ENCODE peak calls at places on chromosome 20, in ten cellular contexts. N is upper lobe of right lung; R is T-helper 9 cell; U is HTR-8/SVneo; C is NCI-H1436; Y is activated T-helper 1 cell treated with anti-CD3 and anti-CD28 coated beads, Interleukin-12 subunit alpha, Interleukin-12 subunit beta, Interleukin-2, Interleukin-4 antibody, amounts not matched to agents 30 ng/mL and 10 ng/mL and 1 ng/mL, durations not matched to agents 14 hours and 24 hours and 36 hours; O is AG09319; P is AG10803; E is cerebellum; D is Panc1. J is an unnamed sample.

GRCh38 chr20:45949542-45950329 is 15.3 kb downstream of the PCIF1 start:
- DNase-seq in U (no peak), C (no peak), P (no peak), O (no peak), Y (no peak), N (no peak), R (no peak), E (peak; percentile 36), D (no peak), J (no peak)

GRCh38 chr20:20859510-20859909 is 147.1 kb upstream of the RALGAPA2 start:
- DNase-seq in D (no peak), R (no peak), E (no peak), N (no peak), O (no peak), U (no peak), Y (no peak), C (no peak), P (no peak), J (no peak)

GRCh38 chr20:52473171-52473570 is 281.6 kb upstream of the ZFP64 start:
- DNase-seq in E (no peak), Y (no peak), P (no peak), O (no peak), R (no peak), U (no peak), N (no peak), C (no peak), D (no peak), J (no peak)

GRCh38 chr20:62352402-62353288 is 14.5 kb downstream of the LAMA5 start:
- DNase-seq in Y (no peak), E (peak; percentile 93), O (no peak), U (no peak), R (no peak), C (no peak), N (no peak), D (no peak), P (no peak), J (no peak)

GRCh38 chr20:50244352-50245149 is 53.9 kb downstream of the CEBPB start:
- DNase-seq in U (no peak), E (no peak), O (no peak), Y (no peak), N (no peak), P (no peak), D (no peak), R (no peak), C (no peak), J (no peak)

GRCh38 chr20:48679603-48680002 is 148.2 kb downstream of the PREX1 start:
- DNase-seq in E (no peak), O (no peak), R (no peak), N (no peak), D (no peak), P (no peak), C (no peak), Y (no peak), U (no peak), J (no peak)

GRCh38 chr20:33859157-33859695 is 48.1 kb downstream of the CHMP4B start:
- DNase-seq in E (no peak), Y (peak; percentile 38), C (no peak), U (no peak), O (no peak), N (no peak), R (peak; percentile 15), D (peak; percentile 24), P (no peak), J (peak; percentile 72)

GRCh38 chr20:54668271-54669053 is 193.1 kb downstream of the DOK5 start:
- DNase-seq in U (no peak), Y (no peak), C (no peak), N (no peak), E (no peak), O (no peak), R (no peak), P (peak; percentile 8), D (no peak), J (no peak)

GRCh38 chr20:38143646-38144554 is 21.2 kb downstream of the TGM2 start:
- DNase-seq in D (no peak), N (no peak), Y (no peak), O (peak; percentile 32), U (peak; percentile 81), P (peak; percentile 80), C (no peak), R (no peak), E (no peak), J (no peak)

GRCh38 chr20:2283706-2284423 is 11.9 kb upstream of the TGM3 start:
- DNase-seq in R (no peak), D (no peak), C (no peak), U (no peak), Y (no peak), N (no peak), O (no peak), E (no peak), P (no peak), J (no peak)

GRCh38 chr20:62143976-62144825 is 632 bp downstream of the SS18L1 start:
- DNase-seq in E (no peak), U (peak; percentile 87), N (peak; percentile 86), O (no peak), R (peak; percentile 11), D (no peak), Y (peak; percentile 53), P (peak; percentile 69), C (peak; percentile 36), J (no peak)

GRCh38 chr20:62887147-62887859 is 25.7 kb upstream of the TCFL5 start:
- DNase-seq in O (peak; percentile 32), U (peak; percentile 78), E (no peak), D (no peak), C (peak; percentile 30), Y (no peak), P (peak; percentile 83), R (no peak), N (no peak), J (no peak)

GRCh38 chr20:15703171-15703911 is 869.9 kb downstream of the KIF16B start:
- DNase-seq in R (no peak), Y (no peak), O (no peak), P (no peak), N (no peak), C (no peak), U (no peak), D (peak; percentile 87), E (no peak), J (peak; percentile 34)

GRCh38 chr20:47102629-47103028 is 208.0 kb downstream of the EYA2 start:
- DNase-seq in N (no peak), R (no peak), P (peak; percentile 38), E (no peak), O (no peak), Y (no peak), U (no peak), C (no peak), D (no peak), J (no peak)

GRCh38 chr20:50596694-50597021 is 86.5 kb downstream of the PTPN1 start:
- DNase-seq in C (no peak), P (no peak), N (no peak), R (no peak), Y (no peak), E (no peak), O (no peak), U (no peak), D (no peak), J (no peak)

GRCh38 chr20:44153636-44154043 is 33.3 kb downstream of the JPH2 start:
- DNase-seq in U (no peak), Y (no peak), P (peak; percentile 76), C (no peak), R (no peak), D (no peak), N (no peak), E (no peak), O (no peak), J (no peak)

GRCh38 chr20:11274137-11274536 is 600.3 kb upstream of the JAG1 start:
- DNase-seq in P (peak; percentile 72), C (peak; percentile 50), D (peak; percentile 76), U (peak; percentile 68), Y (no peak), O (peak; percentile 42), N (no peak), R (no peak), E (peak; percentile 75), J (no peak)

GRCh38 chr20:62449951-62450815 is 22.8 kb upstream of the RBBP8NL start:
- DNase-seq in N (no peak), O (no peak), U (no peak), E (no peak), C (no peak), Y (no peak), D (no peak), P (no peak), R (no peak), J (no peak)

J was measured in glomerular endothelial cell.